ENCODE peak calls at places on chromosome 7, in ten cellular contexts. One of them, this sample, is unnamed.

GRCh38 chr7:117706191-117706590 is 167.1 kb downstream of the CTTNBP2 start:
- DNase-seq in PC-3: no peak
- DNase-seq in gastrocnemius medialis: no peak
- DNase-seq in tibial artery: no peak
- DNase-seq in H7: no peak
- DNase-seq in heart left ventricle: no peak
- DNase-seq in neural progenitor cell: no peak
- DNase-seq in OCI-LY7: no peak
- DNase-seq in AG04449: no peak
- DNase-seq in transverse colon: no peak
- DNase-seq in this sample: no peak

GRCh38 chr7:42883950-42884349 is 27.9 kb downstream of the C7orf25 start:
- DNase-seq in PC-3: peak; percentile 90
- DNase-seq in gastrocnemius medialis: no peak
- DNase-seq in tibial artery: no peak
- DNase-seq in H7: peak; percentile 45
- DNase-seq in heart left ventricle: no peak
- DNase-seq in neural progenitor cell: peak; percentile 28
- DNase-seq in OCI-LY7: peak; percentile 93
- DNase-seq in AG04449: no peak
- DNase-seq in transverse colon: no peak
- DNase-seq in this sample: peak; percentile 46

GRCh38 chr7:48144291-48144768 is 26.9 kb upstream of the ABCA13 start:
- DNase-seq in PC-3: peak; percentile 34
- DNase-seq in gastrocnemius medialis: no peak
- DNase-seq in tibial artery: no peak
- DNase-seq in H7: no peak
- DNase-seq in heart left ventricle: no peak
- DNase-seq in neural progenitor cell: no peak
- DNase-seq in OCI-LY7: no peak
- DNase-seq in AG04449: no peak
- DNase-seq in transverse colon: peak; percentile 55
- DNase-seq in this sample: no peak

GRCh38 chr7:104328970-104329825 is 795 bp downstream of the LHFPL3 start:
- DNase-seq in PC-3: no peak
- DNase-seq in gastrocnemius medialis: no peak
- DNase-seq in tibial artery: no peak
- DNase-seq in H7: peak; percentile 65
- DNase-seq in heart left ventricle: no peak
- DNase-seq in neural progenitor cell: peak; percentile 57
- DNase-seq in OCI-LY7: no peak
- DNase-seq in AG04449: no peak
- DNase-seq in transverse colon: no peak
- DNase-seq in this sample: no peak

GRCh38 chr7:51732951-51733350 is 416.3 kb upstream of the COBL start:
- DNase-seq in PC-3: no peak
- DNase-seq in gastrocnemius medialis: no peak
- DNase-seq in tibial artery: no peak
- DNase-seq in H7: no peak
- DNase-seq in heart left ventricle: no peak
- DNase-seq in neural progenitor cell: peak; percentile 9
- DNase-seq in OCI-LY7: no peak
- DNase-seq in AG04449: no peak
- DNase-seq in transverse colon: no peak
- DNase-seq in this sample: no peak

GRCh38 chr7:151014950-151015349 is 9.3 kb downstream of the ATG9B start:
- DNase-seq in PC-3: peak; percentile 33
- DNase-seq in gastrocnemius medialis: peak; percentile 57
- DNase-seq in tibial artery: no peak
- DNase-seq in H7: no peak
- DNase-seq in heart left ventricle: no peak
- DNase-seq in neural progenitor cell: no peak
- DNase-seq in OCI-LY7: peak; percentile 35
- DNase-seq in AG04449: no peak
- DNase-seq in transverse colon: peak; percentile 49
- DNase-seq in this sample: peak; percentile 65

GRCh38 chr7:21642422-21642821 is 99.6 kb downstream of the DNAH11 start:
- DNase-seq in PC-3: no peak
- DNase-seq in gastrocnemius medialis: no peak
- DNase-seq in tibial artery: no peak
- DNase-seq in H7: peak; percentile 8
- DNase-seq in heart left ventricle: no peak
- DNase-seq in neural progenitor cell: peak; percentile 50
- DNase-seq in OCI-LY7: no peak
- DNase-seq in AG04449: no peak
- DNase-seq in transverse colon: no peak
- DNase-seq in this sample: no peak

GRCh38 chr7:157688439-157689268 is 351.9 kb downstream of the DNAJB6 start:
- DNase-seq in PC-3: no peak
- DNase-seq in gastrocnemius medialis: no peak
- DNase-seq in tibial artery: peak; percentile 65
- DNase-seq in H7: peak; percentile 92
- DNase-seq in heart left ventricle: no peak
- DNase-seq in neural progenitor cell: peak; percentile 67
- DNase-seq in OCI-LY7: no peak
- DNase-seq in AG04449: no peak
- DNase-seq in transverse colon: no peak
- DNase-seq in this sample: no peak

GRCh38 chr7:30840176-30841024 is 69.2 kb downstream of the MINDY4 start:
- DNase-seq in PC-3: no peak
- DNase-seq in gastrocnemius medialis: no peak
- DNase-seq in tibial artery: no peak
- DNase-seq in H7: no peak
- DNase-seq in heart left ventricle: no peak
- DNase-seq in neural progenitor cell: no peak
- DNase-seq in OCI-LY7: no peak
- DNase-seq in AG04449: no peak
- DNase-seq in transverse colon: no peak
- DNase-seq in this sample: no peak

GRCh38 chr7:47988496-47989386 is 9.3 kb upstream of the HUS1 start:
- DNase-seq in PC-3: peak; percentile 14
- DNase-seq in gastrocnemius medialis: no peak
- DNase-seq in tibial artery: no peak
- DNase-seq in H7: peak; percentile 51
- DNase-seq in heart left ventricle: no peak
- DNase-seq in neural progenitor cell: no peak
- DNase-seq in OCI-LY7: peak; percentile 27
- DNase-seq in AG04449: no peak
- DNase-seq in transverse colon: no peak
- DNase-seq in this sample: peak; percentile 22

GRCh38 chr7:157027568-157028527 is 17.4 kb upstream of the MNX1 start:
- DNase-seq in PC-3: peak; percentile 84
- DNase-seq in gastrocnemius medialis: no peak
- DNase-seq in tibial artery: no peak
- DNase-seq in H7: peak; percentile 13
- DNase-seq in heart left ventricle: no peak
- DNase-seq in neural progenitor cell: no peak
- DNase-seq in OCI-LY7: no peak
- DNase-seq in AG04449: no peak
- DNase-seq in transverse colon: no peak
- DNase-seq in this sample: no peak

GRCh38 chr7:24717694-24718320 is 39.5 kb downstream of the GSDME start:
- DNase-seq in PC-3: no peak
- DNase-seq in gastrocnemius medialis: no peak
- DNase-seq in tibial artery: peak; percentile 29
- DNase-seq in H7: peak; percentile 8
- DNase-seq in heart left ventricle: no peak
- DNase-seq in neural progenitor cell: no peak
- DNase-seq in OCI-LY7: peak; percentile 51
- DNase-seq in AG04449: no peak
- DNase-seq in transverse colon: no peak
- DNase-seq in this sample: no peak
- H3K4me3 ChIP-seq in PC-3: no peak overlapping the region
- H3K4me3 ChIP-seq in gastrocnemius medialis: no peak overlapping the region
- H3K4me3 ChIP-seq in tibial artery: no peak overlapping the region
- H3K4me3 ChIP-seq in H7: no peak overlapping the region
- H3K4me3 ChIP-seq in heart left ventricle: no peak overlapping the region
- H3K4me3 ChIP-seq in neural progenitor cell: no peak overlapping the region
- H3K4me3 ChIP-seq in OCI-LY7: peak overlapping the region; percentile 46
- H3K4me3 ChIP-seq in AG04449: no peak overlapping the region
- H3K4me3 ChIP-seq in transverse colon: no peak overlapping the region
- H3K4me3 ChIP-seq in this sample: no peak overlapping the region

DNA sequence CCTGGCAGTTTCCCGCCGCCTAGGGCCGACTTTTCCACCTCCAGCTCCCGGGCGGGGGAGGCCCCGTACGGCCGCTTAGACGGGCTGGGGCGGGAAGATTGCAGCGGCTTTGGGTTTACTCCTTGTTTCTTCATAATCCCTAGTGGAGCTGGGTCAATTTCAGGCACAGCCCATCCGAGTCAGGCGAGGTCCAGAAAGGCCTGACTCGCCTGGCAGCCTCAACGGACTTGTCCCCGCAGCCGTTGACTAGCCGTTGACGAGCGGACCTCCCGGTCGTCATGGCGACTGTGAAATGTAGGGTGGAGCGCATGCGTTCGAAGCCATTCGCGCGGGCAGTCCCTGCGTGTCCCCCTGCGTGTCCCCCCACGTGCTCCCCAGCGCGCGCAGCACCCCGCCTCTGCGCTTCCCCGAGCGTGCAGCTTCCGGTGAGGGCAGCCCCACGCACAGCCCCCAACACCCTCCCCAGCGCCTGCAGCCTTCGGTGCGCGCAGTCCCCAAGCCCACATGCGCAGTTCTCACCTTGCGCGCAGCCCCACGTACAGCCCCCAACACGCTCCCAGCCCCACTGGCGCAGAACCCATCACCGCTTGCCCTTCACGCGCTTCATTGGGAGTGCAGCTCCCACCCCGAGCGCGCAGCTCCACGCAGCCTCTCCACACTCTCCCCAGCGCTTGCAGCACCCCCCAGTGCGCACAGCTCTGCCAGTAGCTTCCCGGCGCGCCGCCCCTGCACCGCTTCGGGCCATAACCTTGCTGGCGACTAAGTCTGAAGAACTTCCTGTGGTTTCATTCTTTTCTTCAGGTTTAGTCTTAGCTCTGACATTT is 67.8 kb downstream of the TBX20 start:
- DNase-seq in PC-3: no peak
- DNase-seq in gastrocnemius medialis: no peak
- DNase-seq in tibial artery: peak; percentile 52
- DNase-seq in H7: peak; percentile 37
- DNase-seq in heart left ventricle: peak; percentile 70
- DNase-seq in neural progenitor cell: peak; percentile 74
- DNase-seq in OCI-LY7: no peak
- DNase-seq in AG04449: no peak
- DNase-seq in transverse colon: no peak
- DNase-seq in this sample: peak; percentile 76
- H3K4me3 ChIP-seq in PC-3: peak overlapping the region; percentile 47
- H3K4me3 ChIP-seq in gastrocnemius medialis: peak overlapping the region; percentile 41
- H3K4me3 ChIP-seq in tibial artery: peak overlapping the region; percentile 29
- H3K4me3 ChIP-seq in H7: peak overlapping the region; percentile 49
- H3K4me3 ChIP-seq in heart left ventricle: peak overlapping the region; percentile 58
- H3K4me3 ChIP-seq in neural progenitor cell: peak overlapping the region; percentile 56
- H3K4me3 ChIP-seq in OCI-LY7: no peak overlapping the region
- H3K4me3 ChIP-seq in AG04449: peak overlapping the region; percentile 59
- H3K4me3 ChIP-seq in transverse colon: no peak overlapping the region
- H3K4me3 ChIP-seq in this sample: peak overlapping the region; percentile 67

GRCh38 chr7:106418094-106418493 is 133.3 kb upstream of the NAMPT start:
- DNase-seq in PC-3: no peak
- DNase-seq in gastrocnemius medialis: no peak
- DNase-seq in tibial artery: no peak
- DNase-seq in H7: no peak
- DNase-seq in heart left ventricle: no peak
- DNase-seq in neural progenitor cell: no peak
- DNase-seq in OCI-LY7: no peak
- DNase-seq in AG04449: no peak
- DNase-seq in transverse colon: no peak
- DNase-seq in this sample: peak; percentile 92

GRCh38 chr7:106415433-106415832 is 130.7 kb upstream of the NAMPT start:
- DNase-seq in PC-3: no peak
- DNase-seq in gastrocnemius medialis: no peak
- DNase-seq in tibial artery: no peak
- DNase-seq in H7: no peak
- DNase-seq in heart left ventricle: no peak
- DNase-seq in neural progenitor cell: no peak
- DNase-seq in OCI-LY7: no peak
- DNase-seq in AG04449: no peak
- DNase-seq in transverse colon: no peak
- DNase-seq in this sample: peak; percentile 29

GRCh38 chr7:106418526-106418925 is 133.7 kb upstream of the NAMPT start:
- DNase-seq in PC-3: no peak
- DNase-seq in gastrocnemius medialis: no peak
- DNase-seq in tibial artery: no peak
- DNase-seq in H7: no peak
- DNase-seq in heart left ventricle: no peak
- DNase-seq in neural progenitor cell: no peak
- DNase-seq in OCI-LY7: no peak
- DNase-seq in AG04449: peak; percentile 9
- DNase-seq in transverse colon: no peak
- DNase-seq in this sample: peak; percentile 51

GRCh38 chr7:106416430-106416829 is 131.6 kb upstream of the NAMPT start:
- DNase-seq in PC-3: no peak
- DNase-seq in gastrocnemius medialis: no peak
- DNase-seq in tibial artery: no peak
- DNase-seq in H7: no peak
- DNase-seq in heart left ventricle: no peak
- DNase-seq in neural progenitor cell: no peak
- DNase-seq in OCI-LY7: no peak
- DNase-seq in AG04449: no peak
- DNase-seq in transverse colon: no peak
- DNase-seq in this sample: no peak

DNA sequence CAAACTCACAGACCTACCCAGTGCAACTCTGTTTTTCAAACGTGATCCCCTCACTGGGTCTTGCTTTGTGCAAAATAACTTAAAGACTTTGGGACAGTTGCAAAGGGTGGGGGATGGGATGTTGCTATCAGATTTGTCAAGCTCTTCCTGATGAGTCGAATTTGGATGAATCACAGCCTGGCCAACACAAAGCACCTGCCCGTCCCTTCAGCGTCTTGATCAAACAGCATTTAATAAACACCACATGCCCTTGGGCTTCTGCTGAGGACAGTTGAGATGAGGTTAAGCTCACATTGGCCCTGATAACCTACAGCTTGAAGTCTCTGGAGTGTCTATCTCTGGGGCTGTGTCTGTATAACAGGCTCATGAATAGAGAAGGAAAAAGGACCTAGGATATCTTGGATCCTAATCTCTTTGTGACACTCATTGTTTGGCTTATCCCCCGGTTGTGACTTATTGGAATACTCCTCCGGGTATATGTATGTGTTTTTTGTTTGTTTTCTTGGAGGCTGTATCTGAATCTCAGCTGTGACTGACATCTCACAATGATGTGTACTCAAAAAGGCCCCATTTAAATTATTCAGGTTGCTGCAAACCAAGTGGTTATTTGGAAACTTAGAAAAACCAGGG is 132.6 kb upstream of the NAMPT start:
- DNase-seq in PC-3: peak; percentile 72
- DNase-seq in gastrocnemius medialis: no peak
- DNase-seq in tibial artery: no peak
- DNase-seq in H7: no peak
- DNase-seq in heart left ventricle: no peak
- DNase-seq in neural progenitor cell: no peak
- DNase-seq in OCI-LY7: no peak
- DNase-seq in AG04449: no peak
- DNase-seq in transverse colon: no peak
- DNase-seq in this sample: no peak
- H3K4me3 ChIP-seq in PC-3: no peak overlapping the region
- H3K4me3 ChIP-seq in gastrocnemius medialis: no peak overlapping the region
- H3K4me3 ChIP-seq in tibial artery: no peak overlapping the region
- H3K4me3 ChIP-seq in H7: no peak overlapping the region
- H3K4me3 ChIP-seq in heart left ventricle: no peak overlapping the region
- H3K4me3 ChIP-seq in neural progenitor cell: no peak overlapping the region
- H3K4me3 ChIP-seq in OCI-LY7: no peak overlapping the region
- H3K4me3 ChIP-seq in AG04449: no peak overlapping the region
- H3K4me3 ChIP-seq in transverse colon: no peak overlapping the region
- H3K4me3 ChIP-seq in this sample: no peak overlapping the region

GRCh38 chr7:148589640-148590039 is 926 bp upstream of the C7orf33 start:
- DNase-seq in PC-3: no peak
- DNase-seq in gastrocnemius medialis: no peak
- DNase-seq in tibial artery: no peak
- DNase-seq in H7: peak; percentile 51
- DNase-seq in heart left ventricle: no peak
- DNase-seq in neural progenitor cell: no peak
- DNase-seq in OCI-LY7: no peak
- DNase-seq in AG04449: no peak
- DNase-seq in transverse colon: no peak
- DNase-seq in this sample: no peak
- H3K4me3 ChIP-seq in PC-3: no peak overlapping the region
- H3K4me3 ChIP-seq in gastrocnemius medialis: no peak overlapping the region
- H3K4me3 ChIP-seq in tibial artery: no peak overlapping the region
- H3K4me3 ChIP-seq in H7: no peak overlapping the region
- H3K4me3 ChIP-seq in heart left ventricle: no peak overlapping the region
- H3K4me3 ChIP-seq in neural progenitor cell: no peak overlapping the region
- H3K4me3 ChIP-seq in OCI-LY7: no peak overlapping the region
- H3K4me3 ChIP-seq in AG04449: no peak overlapping the region
- H3K4me3 ChIP-seq in transverse colon: no peak overlapping the region
- H3K4me3 ChIP-seq in this sample: no peak overlapping the region